ENCODE peak calls at places on chromosomes 4 and X, in seven cellular contexts. E is transverse colon; V is naive thymus-derived CD4-positive, alpha-beta T cell; L is aorta; S is heart left ventricle; I is lower lobe of right lung; C is kidney. H is an unnamed sample.

GRCh38 chrX:65528705-65529340 is 5.8 kb downstream of the LAS1L start:
- DNase-seq in E (peak), V (peak), S (no peak), L (peak), I (no peak), C (no peak), H (peak)

GRCh38 chr4:82362565-82362964 is 11.2 kb downstream of the HNRNPD start:
- DNase-seq in E (no peak), V (no peak), I (no peak), S (no peak), L (no peak), C (no peak), H (no peak)

GRCh38 chr4:147786031-147786430 is 54.1 kb downstream of the ARHGAP10 start:
- DNase-seq in E (no peak), L (no peak), I (no peak), S (no peak), V (no peak), C (no peak), H (no peak)

GRCh38 chrX:3526084-3526483 is 179.6 kb upstream of the MXRA5 start:
- DNase-seq in I (no peak), L (no peak), E (no peak), V (no peak), S (no peak), C (no peak), H (no peak)

GRCh38 chr4:83850435-83850834 is 314.5 kb downstream of the GPAT3 start:
- DNase-seq in L (no peak), C (no peak), S (no peak), E (no peak), I (no peak), V (no peak), H (no peak)

GRCh38 chrX:17826609-17827496 is 34.2 kb downstream of the RAI2 start:
- DNase-seq in I (no peak), V (no peak), L (no peak), C (no peak), S (no peak), E (peak), H (no peak)

GRCh38 chr4:3059090-3059428 is 15.3 kb downstream of the HTT-AS start:
- DNase-seq in V (no peak), L (no peak), S (no peak), E (no peak), C (no peak), I (no peak), H (no peak)

GRCh38 chr4:188959424-188959823 is 820.2 kb downstream of the TRIML1 start:
- DNase-seq in C (no peak), I (no peak), E (no peak), V (no peak), S (no peak), L (no peak), H (no peak)

GRCh38 chr4:3673716-3674478 is 92.3 kb upstream of the ADRA2C start:
- DNase-seq in V (no peak), I (peak), L (peak), E (no peak), C (peak), S (peak), H (no peak)

GRCh38 chrX:85569691-85570090 is 190.2 kb upstream of the POF1B start:
- DNase-seq in S (no peak), C (no peak), E (no peak), I (no peak), L (no peak), V (no peak), H (no peak)

GRCh38 chrX:118978451-118978850 is 4.0 kb downstream of the LONRF3 start:
- DNase-seq in E (no peak), C (no peak), I (no peak), V (no peak), S (no peak), L (no peak), H (no peak)

GRCh38 chr4:184453402-184454160 is 20.8 kb downstream of the IRF2 start:
- DNase-seq in C (no peak), S (no peak), E (peak), I (no peak), L (no peak), V (peak), H (peak)
- H3K4me3 ChIP-seq in C (peak), S (no peak), E (no peak), I (no peak), L (no peak), V (peak), H (no peak)

DNA sequence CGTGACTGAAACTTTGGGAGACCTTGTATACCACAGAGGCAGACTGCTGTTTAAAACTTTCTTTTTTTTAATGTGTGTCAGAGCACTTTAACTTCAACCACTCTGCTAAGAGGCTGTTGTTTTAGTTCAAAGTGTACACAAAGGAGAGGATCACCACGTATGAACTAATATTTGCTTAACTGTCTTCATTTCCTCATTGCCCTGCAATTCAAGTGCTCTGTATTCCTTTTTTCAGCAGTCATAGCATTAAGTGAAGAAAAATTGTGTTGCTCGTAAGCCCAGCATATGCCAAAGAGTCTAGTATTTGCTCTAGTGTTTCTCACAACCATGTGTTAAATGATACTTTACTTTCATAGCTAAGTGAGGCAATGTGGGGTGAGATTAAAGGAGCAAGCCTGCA is 63.0 kb upstream of the HHIP start:
- DNase-seq in C (no peak), L (no peak), I (no peak), E (no peak), V (no peak), S (no peak), H (no peak)
- H3K27ac ChIP-seq in C (peak), L (no peak), I (peak), E (peak), V (no peak), S (no peak), H (no peak)

GRCh38 chr4:154009795-154010194 is 220.9 kb upstream of the SFRP2 start:
- DNase-seq in S (no peak), C (no peak), I (no peak), V (no peak), L (no peak), E (no peak), H (no peak)

GRCh38 chr4:154013576-154013975 is 224.7 kb upstream of the SFRP2 start:
- DNase-seq in L (no peak), S (no peak), C (no peak), I (no peak), V (no peak), E (no peak), H (no peak)

GRCh38 chr4:154010377-154010776 is 221.5 kb upstream of the SFRP2 start:
- DNase-seq in C (no peak), V (no peak), S (no peak), E (peak), I (no peak), L (no peak), H (peak)

GRCh38 chr4:154004859-154005520 is 216.1 kb upstream of the SFRP2 start:
- DNase-seq in E (no peak), S (no peak), I (no peak), L (no peak), V (no peak), C (no peak), H (peak)

GRCh38 chr4:154009191-154009590 is 220.3 kb upstream of the SFRP2 start:
- DNase-seq in S (no peak), V (no peak), I (no peak), C (no peak), L (no peak), E (no peak), H (no peak)
- H3K4me3 ChIP-seq in S (no peak), V (no peak), I (no peak), C (no peak), L (no peak), E (no peak), H (no peak)

DNA sequence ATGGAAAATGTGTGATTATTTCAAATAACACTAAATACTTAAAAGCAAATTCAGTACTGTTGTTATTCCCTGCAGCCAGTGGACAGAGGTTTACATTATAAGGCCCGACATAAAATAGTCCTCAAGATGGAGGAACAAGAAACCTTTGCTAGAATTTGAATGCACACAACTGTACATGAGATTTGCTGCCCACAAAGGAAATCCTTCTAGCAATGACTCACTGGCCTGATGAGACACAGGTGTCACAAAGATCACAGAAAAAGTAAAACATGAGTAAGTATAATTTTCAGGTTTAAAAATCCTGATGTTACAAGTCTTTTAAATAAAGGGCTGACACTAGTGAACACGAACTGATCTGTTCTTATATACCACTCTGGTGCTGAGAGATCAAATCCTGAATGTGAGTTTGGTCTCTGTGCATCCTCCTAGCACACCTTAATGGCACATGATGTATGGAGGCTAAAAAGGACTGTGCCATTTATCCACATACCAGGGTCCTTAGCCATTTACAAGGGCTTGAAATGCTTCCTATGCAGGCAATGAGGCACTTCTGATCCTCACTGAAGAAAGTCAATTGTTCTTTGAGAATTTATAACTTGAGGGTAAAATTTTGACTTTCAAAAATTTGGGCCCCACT is 23.1 kb downstream of the MAP7D3 start:
- DNase-seq in E (no peak), V (no peak), L (no peak), C (no peak), I (no peak), S (no peak), H (no peak)
- H3K27ac ChIP-seq in E (no peak), V (no peak), L (no peak), C (no peak), I (no peak), S (no peak), H (no peak)

DNA sequence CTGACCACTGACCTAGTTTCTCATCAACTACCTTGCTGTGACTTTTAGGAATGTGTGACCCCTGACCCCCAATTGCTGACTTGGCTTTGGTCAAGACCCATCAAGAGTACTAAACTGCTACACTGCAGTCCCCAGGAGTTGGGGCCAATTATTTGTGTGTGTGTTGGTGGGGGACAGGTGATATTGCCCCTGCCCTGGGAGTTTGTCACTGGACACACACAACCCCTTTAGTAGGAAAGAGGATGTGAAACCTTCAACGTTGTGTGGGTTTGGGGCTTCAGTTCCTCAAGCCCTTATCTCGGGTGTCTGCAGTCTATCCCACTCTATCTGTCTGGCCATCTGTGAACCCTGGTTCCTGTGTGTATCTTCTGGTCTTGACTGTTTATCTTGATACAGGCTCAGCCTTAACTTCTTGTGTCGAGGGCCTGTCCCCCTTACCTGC is 6.5 kb downstream of the SASH3 start:
- DNase-seq in L (peak), E (peak), V (no peak), I (no peak), C (no peak), S (no peak), H (no peak)
- H3K4me3 ChIP-seq in L (no peak), E (no peak), V (peak), I (no peak), C (no peak), S (no peak), H (no peak)

DNA sequence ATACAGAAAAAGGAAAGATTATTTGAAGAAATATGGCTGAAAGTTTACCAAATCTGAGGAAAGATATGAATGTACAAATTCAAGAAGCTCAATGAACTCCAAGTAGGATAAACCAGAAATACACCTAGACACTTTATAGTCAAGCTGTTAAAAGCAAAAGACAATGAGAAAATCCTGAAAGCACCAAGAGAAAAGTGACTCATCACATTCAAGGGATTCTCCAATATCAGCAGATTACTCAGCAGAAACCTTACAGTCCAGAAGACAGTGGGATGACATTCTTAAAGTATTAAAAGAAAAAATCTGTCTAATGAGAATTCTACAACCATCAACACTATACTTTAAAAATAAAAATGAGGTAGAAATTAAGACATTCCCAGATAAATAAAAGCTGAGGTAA is 223.8 kb upstream of the ZCCHC13 start:
- DNase-seq in V (no peak), E (no peak), C (no peak), L (no peak), S (no peak), I (no peak), H (no peak)
- H3K27ac ChIP-seq in V (no peak), E (no peak), C (no peak), L (no peak), S (no peak), I (no peak), H (no peak)